ENCODE peak calls at places on chromosomes 4 and X, in seven cellular contexts. A is HCT116, D is WTC11, G is H1, B is HepG2, J is K562, M is GM12878. F is an unnamed sample.

GRCh38 chr4:15771419-15772058 is 6.6 kb upstream of the CD38 start:
- DNase-seq in B (no peak), D (no peak), A (no peak), G (no peak), J (no peak), M (peak), F (no peak)

GRCh38 chrX:38986586-38986985 is 185.3 kb downstream of the MID1IP1 start:
- DNase-seq in G (no peak), B (no peak), M (no peak), D (peak), A (no peak), J (no peak), F (no peak)

GRCh38 chr4:184614509-184614908 is 34.7 kb downstream of the CASP3 start:
- DNase-seq in B (no peak), D (no peak), G (no peak), M (no peak), A (no peak), J (no peak), F (no peak)

GRCh38 chr4:110540606-110541440 is 64.9 kb downstream of the ENPEP start:
- DNase-seq in B (no peak), G (no peak), J (no peak), A (no peak), D (no peak), M (no peak), F (no peak)

GRCh38 chr4:184168406-184169019 is 49.2 kb downstream of the ENPP6 start:
- DNase-seq in D (peak), B (peak), M (no peak), J (peak), G (peak), A (peak), F (peak)

GRCh38 chr4:170047774-170048354 is 21.7 kb upstream of the MFAP3L start:
- DNase-seq in M (no peak), B (peak), A (peak), D (peak), J (peak), G (no peak), F (peak)

GRCh38 chr4:173218411-173219125 is 50.0 kb downstream of the GALNT7 start:
- DNase-seq in A (peak), M (no peak), G (no peak), J (peak), D (no peak), B (no peak), F (peak)

GRCh38 chr4:116180056-116180690 is 905.2 kb downstream of the TRAM1L1 start:
- DNase-seq in M (no peak), J (peak), A (peak), G (no peak), B (no peak), D (no peak), F (peak)

GRCh38 chr4:14848210-14848609 is 154.1 kb upstream of the CPEB2 start:
- DNase-seq in B (no peak), D (no peak), J (no peak), G (no peak), A (no peak), M (no peak), F (no peak)

GRCh38 chr4:23135792-23136645 is 443.3 kb downstream of the GBA3 start:
- DNase-seq in J (peak), D (no peak), B (peak), G (no peak), M (no peak), A (peak), F (peak)

GRCh38 chr4:93829531-93830089 is 1.1 kb downstream of the ATOH1 start:
- DNase-seq in B (no peak), D (peak), G (no peak), J (no peak), M (no peak), A (no peak), F (no peak)

GRCh38 chr4:111400736-111401135 is 744.5 kb upstream of the FAM241A start:
- DNase-seq in B (no peak), G (no peak), A (no peak), J (no peak), M (no peak), D (no peak), F (no peak)

GRCh38 chr4:2482693-2483092 is 13.8 kb downstream of the RNF4 start:
- DNase-seq in B (peak), J (no peak), M (peak), D (no peak), A (no peak), G (no peak), F (no peak)

GRCh38 chr4:1492636-1493539 is 86.6 kb upstream of the NKX1-1 start:
- DNase-seq in D (peak), J (no peak), M (no peak), A (no peak), B (no peak), G (no peak), F (no peak)

GRCh38 chr4:103018391-103019318 is 850 bp downstream of the SLC9B1 start:
- DNase-seq in M (no peak), G (no peak), D (no peak), B (peak), J (peak), A (peak), F (peak)

GRCh38 chr4:164485169-164485568 is 268.8 kb upstream of the SMIM31 start:
- DNase-seq in M (no peak), G (no peak), A (no peak), D (no peak), J (no peak), B (no peak), F (no peak)

GRCh38 chr4:181289203-181289602 is 954.0 kb upstream of the TENM3 start:
- DNase-seq in G (no peak), J (no peak), M (no peak), A (no peak), B (no peak), D (no peak), F (no peak)

GRCh38 chrX:44698328-44698727 is 145.5 kb upstream of the DUSP21 start:
- DNase-seq in G (no peak), D (no peak), B (no peak), M (no peak), A (no peak), J (no peak), F (no peak)

GRCh38 chr4:186900232-186900900 is 176.7 kb upstream of the FAT1 start:
- DNase-seq in D (no peak), A (no peak), J (peak), M (no peak), B (no peak), G (no peak), F (no peak)

GRCh38 chr4:105785792-105786191 is 77.2 kb downstream of the GSTCD start:
- DNase-seq in J (no peak), M (no peak), B (no peak), D (no peak), G (no peak), A (no peak), F (no peak)

GRCh38 chr4:163195247-163195765 is 28.6 kb upstream of the NAF1 start:
- DNase-seq in A (no peak), J (peak), M (no peak), G (no peak), B (no peak), D (no peak), F (no peak)

GRCh38 chr4:147981305-147981704 is 249.4 kb downstream of the ARHGAP10 start:
- DNase-seq in G (no peak), A (no peak), D (no peak), M (peak), B (no peak), J (no peak), F (no peak)

GRCh38 chr4:183377491-183377890 is 55.3 kb upstream of the CLDN24 start:
- DNase-seq in G (no peak), M (no peak), B (no peak), A (no peak), D (no peak), J (no peak), F (no peak)

GRCh38 chrX:155127940-155128339 is 56.6 kb downstream of the BRCC3 start:
- DNase-seq in G (no peak), A (no peak), M (no peak), B (no peak), D (no peak), J (no peak), F (no peak)

GRCh38 chr4:160110891-160111290 is 1008.0 kb downstream of the RAPGEF2 start:
- DNase-seq in D (no peak), G (no peak), A (no peak), J (no peak), M (no peak), B (no peak), F (no peak)

GRCh38 chr4:25441519-25442117 is 64.6 kb downstream of the ANAPC4 start:
- DNase-seq in D (peak), J (peak), A (peak), B (peak), M (no peak), G (no peak), F (peak)

DNA sequence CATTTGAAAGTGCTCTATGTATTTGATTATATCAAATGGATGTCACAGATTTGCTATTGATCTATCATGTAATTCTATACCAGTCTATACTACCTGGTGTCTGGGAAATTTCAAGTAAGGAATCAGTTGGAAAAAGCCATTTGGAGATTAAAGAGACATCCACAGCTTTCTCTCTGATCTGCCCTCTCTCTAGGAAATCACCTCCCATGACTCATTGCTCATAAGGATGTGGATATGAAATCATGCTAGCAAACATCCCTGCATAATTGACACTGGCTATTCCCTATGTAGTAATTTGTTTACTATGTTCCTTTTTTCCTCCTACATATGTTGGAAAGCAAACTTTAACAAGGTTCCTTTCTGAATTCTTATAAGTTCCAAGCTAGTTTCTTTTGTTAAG is 94.3 kb downstream of the TEX13A start:
- DNase-seq in B (no peak), D (no peak), A (no peak), G (no peak), M (no peak), J (no peak), F (no peak)
- TF ChIP-seq SP1 in B (no peak), D (no peak), A (no peak), G (no peak), M (no peak), J (no peak), F (no peak)

GRCh38 chrX:113400193-113400704 is 559.6 kb upstream of the AMOT start:
- DNase-seq in G (peak), A (peak), M (no peak), J (no peak), B (peak), D (no peak), F (no peak)

GRCh38 chrX:113399501-113400192 is 559.0 kb upstream of the AMOT start:
- DNase-seq in A (peak), G (no peak), B (peak), J (no peak), M (no peak), D (no peak), F (no peak)
- TF ChIP-seq SP1 in A (no peak), G (no peak), B (no peak), J (no peak), M (no peak), D (no peak), F (no peak)

DNA sequence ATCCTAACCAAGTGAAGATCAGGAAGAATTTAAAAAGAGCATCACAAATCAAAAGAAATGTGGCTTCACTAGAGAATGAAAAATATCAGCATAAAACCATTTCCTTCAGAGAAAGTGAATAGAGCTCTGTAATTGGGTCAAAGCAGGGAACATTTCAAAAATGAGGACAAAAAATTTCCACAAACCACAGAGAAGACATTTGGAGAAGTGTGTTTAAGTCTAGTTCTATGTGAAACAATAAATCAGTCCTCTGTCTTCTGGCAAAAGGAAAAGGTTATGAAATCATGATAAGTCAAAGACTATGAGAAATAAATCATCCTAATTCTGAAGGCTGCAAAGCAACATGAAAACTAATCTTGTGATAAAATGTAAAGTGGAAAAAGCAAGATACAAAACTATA is 27.9 kb downstream of the SMPX start:
- DNase-seq in G (no peak), D (no peak), B (no peak), A (no peak), J (no peak), M (no peak), F (no peak)
- TF ChIP-seq SP1 in G (no peak), D (no peak), B (no peak), A (no peak), J (no peak), M (no peak), F (no peak)

DNA sequence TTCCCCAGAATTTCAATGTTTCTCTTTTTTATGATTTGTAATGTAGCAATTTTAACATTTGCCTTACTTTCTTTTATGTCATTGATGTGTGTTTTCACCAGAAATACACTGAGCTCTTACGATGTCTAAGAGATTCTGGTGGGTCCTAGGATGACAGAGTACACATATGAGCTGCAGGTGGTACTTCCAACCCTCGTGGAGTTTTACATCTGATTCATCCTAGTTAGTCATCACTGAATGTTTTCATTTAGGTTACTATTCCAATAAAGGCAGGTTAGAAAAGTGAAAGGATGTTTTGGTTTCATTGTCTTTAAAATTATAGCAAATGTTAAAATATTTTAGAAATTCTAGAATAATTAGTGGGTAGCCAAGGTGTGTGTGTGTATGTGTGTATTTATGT is 605.9 kb downstream of the ADGRL3 start:
- DNase-seq in D (no peak), G (no peak), A (no peak), M (no peak), J (no peak), B (no peak), F (no peak)
- TF ChIP-seq SP1 in D (no peak), G (no peak), A (no peak), M (no peak), J (no peak), B (no peak), F (no peak)

DNA sequence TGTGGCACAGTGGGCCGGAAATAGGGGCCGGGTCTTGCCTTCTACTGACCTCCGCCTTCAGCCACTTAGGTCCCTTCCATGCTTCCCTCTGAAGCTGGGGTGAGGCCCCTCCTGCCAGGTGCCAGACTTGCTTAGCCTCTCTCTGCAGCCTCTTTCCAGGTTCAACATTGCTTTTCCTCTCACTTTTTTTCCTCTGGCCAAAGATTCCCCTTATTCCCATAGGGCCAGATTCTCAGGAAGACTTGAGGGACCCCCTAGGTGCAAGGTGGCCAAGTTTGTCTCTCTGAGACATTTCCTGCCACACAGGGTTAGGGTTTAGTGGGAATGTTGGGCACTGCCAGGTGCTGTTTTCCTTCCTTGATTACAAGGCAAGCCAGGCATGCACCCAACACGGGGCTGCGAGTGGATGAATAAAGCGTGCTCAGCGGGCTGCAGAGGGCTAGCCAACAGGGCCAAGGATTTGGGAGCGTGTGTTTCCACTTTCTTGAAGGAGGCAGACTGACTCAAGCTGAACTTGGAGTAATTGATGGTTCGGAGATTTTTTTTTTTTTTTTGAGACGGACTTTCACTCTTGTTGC is 7.6 kb upstream of the GJB1 start:
- DNase-seq in D (no peak), B (no peak), M (no peak), A (no peak), J (no peak), G (no peak), F (no peak)
- TF ChIP-seq SP1 in D (no peak), B (no peak), M (no peak), A (no peak), J (no peak), G (no peak), F (no peak)

DNA sequence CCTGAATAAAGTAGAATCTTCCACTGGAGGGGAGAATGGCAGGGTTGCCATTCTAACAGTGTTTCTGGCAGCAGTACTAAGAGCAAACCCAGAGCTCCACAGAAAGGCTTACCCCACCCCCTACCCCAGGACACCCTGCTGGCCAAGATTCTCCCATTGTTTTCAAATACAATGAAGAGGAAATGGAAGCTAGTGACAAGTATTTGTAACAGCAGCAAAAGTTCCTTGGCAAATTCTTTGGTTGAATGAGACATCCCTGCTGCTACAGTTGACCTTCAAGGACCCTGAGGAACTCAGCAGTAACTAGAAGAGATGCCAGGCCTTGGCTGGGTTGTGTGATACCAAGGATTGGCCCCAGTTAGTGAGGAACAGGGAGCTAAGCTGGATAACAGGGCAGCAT is 124.2 kb upstream of the DGKK start:
- DNase-seq in J (no peak), G (peak), B (no peak), M (no peak), D (peak), A (no peak), F (no peak)
- TF ChIP-seq SP1 in J (no peak), G (peak), B (no peak), M (no peak), D (no peak), A (no peak), F (no peak)

GRCh38 chr4:138804705-138805104 is 210.9 kb upstream of the NOCT start:
- DNase-seq in M (no peak), A (no peak), G (no peak), D (no peak), J (no peak), B (no peak), F (peak)
- TF ChIP-seq SP1 in M (no peak), A (no peak), G (no peak), D (no peak), J (no peak), B (no peak), F (no peak)

GRCh38 chr4:76591992-76592391 is 157.0 kb downstream of the SHROOM3 start:
- DNase-seq in D (no peak), B (no peak), M (no peak), J (no peak), A (no peak), G (no peak), F (no peak)

GRCh38 chr4:76588268-76588667 is 153.2 kb downstream of the SHROOM3 start:
- DNase-seq in G (no peak), D (peak), A (no peak), B (no peak), M (no peak), J (no peak), F (no peak)

GRCh38 chr4:76590847-76591281 is 155.8 kb downstream of the SHROOM3 start:
- DNase-seq in G (no peak), J (no peak), D (no peak), A (no peak), M (no peak), B (no peak), F (no peak)

GRCh38 chr4:76589872-76590846 is 155.1 kb downstream of the SHROOM3 start:
- DNase-seq in D (peak), A (peak), M (no peak), B (peak), G (peak), J (no peak), F (no peak)

GRCh38 chr4:76589402-76589801 is 154.4 kb downstream of the SHROOM3 start:
- DNase-seq in G (no peak), J (no peak), A (no peak), M (no peak), D (no peak), B (no peak), F (no peak)
- TF ChIP-seq SP1 in G (no peak), J (no peak), A (no peak), M (no peak), D (no peak), B (no peak), F (no peak)

GRCh38 chr4:165751882-165752281 is 121.2 kb upstream of the TLL1 start:
- DNase-seq in G (no peak), A (no peak), M (no peak), J (no peak), B (no peak), D (no peak), F (no peak)
- TF ChIP-seq SP1 in G (no peak), A (no peak), M (no peak), J (no peak), B (no peak), D (no peak), F (no peak)

GRCh38 chrX:27309406-27309805 is 153.7 kb downstream of the PPP4R3C start:
- DNase-seq in B (no peak), J (no peak), M (no peak), A (no peak), G (no peak), D (no peak), F (no peak)
- TF ChIP-seq SP1 in B (no peak), J (no peak), M (no peak), A (no peak), G (no peak), D (no peak), F (no peak)

F was measured in HEK293T.